ENCODE peak calls at places on chromosomes 12 and 14, in four cellular contexts. One of them, this sample, is unnamed.

GRCh38 chr12:67766370-67766769 is 117.8 kb downstream of the DYRK2 start:
- DNase-seq in NT2/D1: no peak
- DNase-seq in MM.1S: no peak
- DNase-seq in Karpas-422: no peak
- DNase-seq in this sample: no peak

GRCh38 chr12:78290606-78291345 is 460.1 kb downstream of the NAV3 start:
- DNase-seq in Karpas-422: no peak
- DNase-seq in MM.1S: no peak
- DNase-seq in NT2/D1: no peak
- DNase-seq in this sample: peak; percentile 93

GRCh38 chr14:75340921-75341320 is 62.3 kb downstream of the FOS start:
- DNase-seq in MM.1S: no peak
- DNase-seq in NT2/D1: no peak
- DNase-seq in Karpas-422: peak; percentile 48
- DNase-seq in this sample: no peak

GRCh38 chr14:102659797-102660196 is 67.3 kb downstream of the RCOR1 start:
- DNase-seq in Karpas-422: no peak
- DNase-seq in MM.1S: no peak
- DNase-seq in NT2/D1: no peak
- DNase-seq in this sample: peak; percentile 36

GRCh38 chr14:22824711-22825359 is 4.9 kb upstream of the MRPL52 start:
- DNase-seq in Karpas-422: no peak
- DNase-seq in MM.1S: peak; percentile 31
- DNase-seq in NT2/D1: no peak
- DNase-seq in this sample: peak; percentile 71

GRCh38 chr14:53327716-53328115 is 174.6 kb upstream of the DDHD1 start:
- DNase-seq in Karpas-422: no peak
- DNase-seq in NT2/D1: no peak
- DNase-seq in MM.1S: no peak
- DNase-seq in this sample: peak; percentile 39

GRCh38 chr14:60003991-60004390 is 84.0 kb downstream of the LRRC9 start:
- DNase-seq in Karpas-422: no peak
- DNase-seq in MM.1S: no peak
- DNase-seq in NT2/D1: no peak
- DNase-seq in this sample: no peak

GRCh38 chr14:32109676-32110075 is 32.6 kb downstream of the ARHGAP5 start:
- DNase-seq in MM.1S: no peak
- DNase-seq in Karpas-422: no peak
- DNase-seq in NT2/D1: no peak
- DNase-seq in this sample: peak; percentile 73

GRCh38 chr12:65656904-65657351 is 167.4 kb upstream of the HMGA2 start:
- DNase-seq in NT2/D1: no peak
- DNase-seq in Karpas-422: no peak
- DNase-seq in MM.1S: no peak
- DNase-seq in this sample: peak; percentile 76

GRCh38 chr12:20601668-20602280 is 93.4 kb upstream of the SLCO1C1 start:
- DNase-seq in NT2/D1: peak; percentile 46
- DNase-seq in MM.1S: peak; percentile 40
- DNase-seq in Karpas-422: peak; percentile 48
- DNase-seq in this sample: peak; percentile 83

GRCh38 chr14:65333926-65334687 is 78.4 kb upstream of the FUT8 start:
- DNase-seq in Karpas-422: no peak
- DNase-seq in NT2/D1: peak; percentile 18
- DNase-seq in MM.1S: peak; percentile 44
- DNase-seq in this sample: peak; percentile 93

GRCh38 chr12:58888131-58888783 is 32.0 kb downstream of the LRIG3 start:
- DNase-seq in Karpas-422: no peak
- DNase-seq in MM.1S: no peak
- DNase-seq in NT2/D1: no peak
- DNase-seq in this sample: peak; percentile 71

GRCh38 chr12:94795520-94795919 is 145.2 kb upstream of the TMCC3 start:
- DNase-seq in Karpas-422: no peak
- DNase-seq in MM.1S: no peak
- DNase-seq in NT2/D1: peak; percentile 71
- DNase-seq in this sample: peak; percentile 77

GRCh38 chr12:38850463-38850862 is 54.9 kb downstream of the CPNE8 start:
- DNase-seq in MM.1S: no peak
- DNase-seq in NT2/D1: no peak
- DNase-seq in Karpas-422: no peak
- DNase-seq in this sample: no peak

GRCh38 chr14:67820428-67820881 is 876 bp downstream of the RAD51B start:
- DNase-seq in MM.1S: no peak
- DNase-seq in NT2/D1: no peak
- DNase-seq in Karpas-422: peak; percentile 75
- DNase-seq in this sample: no peak

GRCh38 chr12:105507311-105508035 is 177.0 kb downstream of the C12orf75 start:
- DNase-seq in MM.1S: no peak
- DNase-seq in NT2/D1: no peak
- DNase-seq in Karpas-422: no peak
- DNase-seq in this sample: no peak

GRCh38 chr12:46221255-46222128 is 47.4 kb downstream of the SLC38A1 start:
- DNase-seq in MM.1S: no peak
- DNase-seq in Karpas-422: no peak
- DNase-seq in NT2/D1: no peak
- DNase-seq in this sample: peak; percentile 23

GRCh38 chr12:124543591-124544310 is 23.7 kb downstream of the NCOR2 start:
- DNase-seq in NT2/D1: no peak
- DNase-seq in Karpas-422: peak; percentile 59
- DNase-seq in MM.1S: no peak
- DNase-seq in this sample: no peak

GRCh38 chr14:105023144-105023543 is 2.3 kb upstream of the CDCA4 start:
- DNase-seq in Karpas-422: no peak
- DNase-seq in MM.1S: no peak
- DNase-seq in NT2/D1: no peak
- DNase-seq in this sample: no peak

GRCh38 chr12:54277823-54278276 is 2.1 kb downstream of the CBX5 start:
- DNase-seq in NT2/D1: no peak
- DNase-seq in Karpas-422: no peak
- DNase-seq in MM.1S: no peak
- DNase-seq in this sample: peak; percentile 55

GRCh38 chr12:55717397-55718007 is 1.7 kb downstream of the BLOC1S1 start:
- DNase-seq in MM.1S: no peak
- DNase-seq in NT2/D1: no peak
- DNase-seq in Karpas-422: no peak
- DNase-seq in this sample: no peak

GRCh38 chr12:107759410-107759809 is 1.5 kb downstream of the PRDM4 start:
- DNase-seq in MM.1S: peak; percentile 74
- DNase-seq in Karpas-422: peak; percentile 63
- DNase-seq in NT2/D1: no peak
- DNase-seq in this sample: peak; percentile 65

GRCh38 chr12:51326762-51327439 is 2.9 kb upstream of the BIN2 start:
- DNase-seq in Karpas-422: peak; percentile 66
- DNase-seq in NT2/D1: no peak
- DNase-seq in MM.1S: peak; percentile 81
- DNase-seq in this sample: peak; percentile 69

GRCh38 chr12:131917139-131917710 is 11.9 kb upstream of the PUS1 start:
- DNase-seq in NT2/D1: no peak
- DNase-seq in MM.1S: no peak
- DNase-seq in Karpas-422: no peak
- DNase-seq in this sample: no peak

GRCh38 chr12:106629797-106630669 is 47.2 kb downstream of the RFX4 start:
- DNase-seq in MM.1S: no peak
- DNase-seq in Karpas-422: no peak
- DNase-seq in NT2/D1: no peak
- DNase-seq in this sample: no peak

GRCh38 chr12:101501410-101502045 is 26.4 kb downstream of the SPIC start:
- DNase-seq in Karpas-422: no peak
- DNase-seq in NT2/D1: no peak
- DNase-seq in MM.1S: no peak
- DNase-seq in this sample: peak; percentile 64

GRCh38 chr14:76330411-76331327 is 45.3 kb upstream of the ESRRB start:
- DNase-seq in MM.1S: no peak
- DNase-seq in Karpas-422: no peak
- DNase-seq in NT2/D1: no peak
- DNase-seq in this sample: no peak

GRCh38 chr14:99968931-99969330 is 96.3 kb upstream of the EVL start:
- DNase-seq in MM.1S: no peak
- DNase-seq in NT2/D1: no peak
- DNase-seq in Karpas-422: no peak
- DNase-seq in this sample: peak; percentile 40

GRCh38 chr14:54342806-54343205 is 54.0 kb upstream of the CDKN3 start:
- DNase-seq in Karpas-422: no peak
- DNase-seq in NT2/D1: no peak
- DNase-seq in MM.1S: no peak
- DNase-seq in this sample: no peak

GRCh38 chr14:51929156-51929555 is 60.2 kb upstream of the RTRAF start:
- DNase-seq in MM.1S: no peak
- DNase-seq in NT2/D1: no peak
- DNase-seq in Karpas-422: no peak
- DNase-seq in this sample: peak; percentile 9

GRCh38 chr12:105670664-105671063 is 340.2 kb downstream of the C12orf75 start:
- DNase-seq in NT2/D1: no peak
- DNase-seq in MM.1S: no peak
- DNase-seq in Karpas-422: no peak
- DNase-seq in this sample: peak; percentile 15

GRCh38 chr12:51953925-51954324 is 2.4 kb downstream of the ACVR1B start:
- DNase-seq in Karpas-422: no peak
- DNase-seq in MM.1S: no peak
- DNase-seq in NT2/D1: no peak
- DNase-seq in this sample: no peak

GRCh38 chr12:106764738-106765137 is 9.7 kb upstream of the RIC8B start:
- DNase-seq in Karpas-422: no peak
- DNase-seq in MM.1S: no peak
- DNase-seq in NT2/D1: no peak
- DNase-seq in this sample: peak; percentile 15

GRCh38 chr14:55105991-55106390 is 23.1 kb upstream of the LGALS3 start:
- DNase-seq in Karpas-422: no peak
- DNase-seq in MM.1S: no peak
- DNase-seq in NT2/D1: no peak
- DNase-seq in this sample: no peak

GRCh38 chr12:103596981-103597380 is 9.9 kb downstream of the STAB2 start:
- DNase-seq in MM.1S: no peak
- DNase-seq in NT2/D1: no peak
- DNase-seq in Karpas-422: no peak
- DNase-seq in this sample: no peak

GRCh38 chr12:128861226-128862016 is 8.1 kb downstream of the GLT1D1 start:
- DNase-seq in NT2/D1: no peak
- DNase-seq in MM.1S: no peak
- DNase-seq in Karpas-422: no peak
- DNase-seq in this sample: no peak
- H3K9ac ChIP-seq in NT2/D1: no peak overlapping the region
- H3K9ac ChIP-seq in MM.1S: no peak overlapping the region
- H3K9ac ChIP-seq in Karpas-422: no peak overlapping the region
- H3K9ac ChIP-seq in this sample: no peak overlapping the region

GRCh38 chr12:27667540-27667939 is 28.7 kb upstream of the REP15 start:
- DNase-seq in Karpas-422: no peak
- DNase-seq in NT2/D1: no peak
- DNase-seq in MM.1S: peak; percentile 97
- DNase-seq in this sample: peak; percentile 23

GRCh38 chr12:27671865-27672264 is 24.4 kb upstream of the REP15 start:
- DNase-seq in NT2/D1: no peak
- DNase-seq in MM.1S: no peak
- DNase-seq in Karpas-422: no peak
- DNase-seq in this sample: no peak

GRCh38 chr12:27673285-27673684 is 23.0 kb upstream of the REP15 start:
- DNase-seq in Karpas-422: no peak
- DNase-seq in NT2/D1: no peak
- DNase-seq in MM.1S: no peak
- DNase-seq in this sample: peak; percentile 2

GRCh38 chr12:27674989-27675388 is 21.3 kb upstream of the REP15 start:
- DNase-seq in Karpas-422: no peak
- DNase-seq in NT2/D1: no peak
- DNase-seq in MM.1S: no peak
- DNase-seq in this sample: no peak

DNA sequence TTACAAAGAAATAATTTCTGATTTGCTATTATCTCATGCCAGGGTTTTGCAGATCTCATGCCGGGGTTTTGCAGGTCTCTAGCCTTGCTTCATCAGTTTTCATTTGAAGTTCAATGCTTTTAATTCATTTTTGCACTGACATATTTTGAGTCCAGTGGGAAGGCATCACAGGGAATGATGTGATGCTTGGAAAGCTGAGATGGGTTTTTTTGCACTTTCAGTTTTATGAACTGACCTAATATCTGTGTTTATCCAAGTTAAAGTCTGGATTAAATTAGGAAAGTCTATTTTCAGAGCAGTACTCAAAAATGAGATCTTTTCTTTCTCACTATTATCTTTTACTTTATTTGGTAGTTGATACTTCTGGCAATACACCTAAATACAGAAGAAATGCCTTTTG is 23.6 kb upstream of the REP15 start:
- DNase-seq in MM.1S: no peak
- DNase-seq in Karpas-422: no peak
- DNase-seq in NT2/D1: no peak
- DNase-seq in this sample: peak; percentile 7
- H3K9ac ChIP-seq in MM.1S: no peak overlapping the region
- H3K9ac ChIP-seq in Karpas-422: no peak overlapping the region
- H3K9ac ChIP-seq in NT2/D1: no peak overlapping the region
- H3K9ac ChIP-seq in this sample: peak overlapping the region; percentile 58

GRCh38 chr12:92557422-92557724 is 145.4 kb upstream of the PLEKHG7 start:
- DNase-seq in Karpas-422: no peak
- DNase-seq in NT2/D1: no peak
- DNase-seq in MM.1S: no peak
- DNase-seq in this sample: no peak
- H3K9ac ChIP-seq in Karpas-422: no peak overlapping the region
- H3K9ac ChIP-seq in NT2/D1: no peak overlapping the region
- H3K9ac ChIP-seq in MM.1S: no peak overlapping the region
- H3K9ac ChIP-seq in this sample: no peak overlapping the region

GRCh38 chr14:81005540-81006228 is 50.3 kb downstream of the TSHR start:
- DNase-seq in Karpas-422: no peak
- DNase-seq in MM.1S: no peak
- DNase-seq in NT2/D1: no peak
- DNase-seq in this sample: no peak
- H3K9ac ChIP-seq in Karpas-422: no peak overlapping the region
- H3K9ac ChIP-seq in MM.1S: no peak overlapping the region
- H3K9ac ChIP-seq in NT2/D1: no peak overlapping the region
- H3K9ac ChIP-seq in this sample: no peak overlapping the region

DNA sequence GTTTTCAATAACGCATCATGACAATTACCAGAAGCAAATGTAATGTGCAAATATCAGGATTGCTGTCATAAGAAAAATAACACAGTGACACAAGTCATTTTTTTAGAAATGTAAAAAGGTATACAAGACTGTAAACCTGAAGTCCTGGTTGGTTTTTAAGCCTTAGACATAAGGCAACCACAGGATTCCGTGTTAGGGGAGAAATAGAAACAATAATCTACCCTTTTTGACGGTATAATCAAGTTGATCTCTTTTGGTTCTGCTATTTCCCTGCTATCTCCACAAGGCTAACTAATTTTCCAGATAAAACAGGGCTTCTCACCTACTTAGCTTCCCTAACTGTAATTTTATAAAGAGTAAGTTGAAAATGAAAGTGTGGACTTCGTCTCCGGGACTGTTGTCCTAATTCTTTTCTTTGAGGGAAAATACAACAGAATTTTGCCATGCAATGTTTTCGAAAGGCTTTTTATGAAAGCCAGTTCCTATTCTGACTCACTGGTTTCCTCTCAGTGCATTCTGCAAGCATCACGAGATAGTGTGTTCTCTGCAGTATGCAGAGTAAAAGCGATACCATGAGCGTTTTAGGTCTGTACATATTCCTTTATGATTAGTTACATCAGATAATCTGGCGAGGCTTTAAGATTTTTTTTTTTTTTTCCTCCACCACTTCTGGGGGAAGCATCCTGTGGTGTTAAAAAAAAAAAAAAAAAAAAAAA is 10.6 kb downstream of the MYO1H start:
- DNase-seq in NT2/D1: no peak
- DNase-seq in MM.1S: peak; percentile 52
- DNase-seq in Karpas-422: no peak
- DNase-seq in this sample: peak; percentile 0
- H3K9ac ChIP-seq in NT2/D1: no peak overlapping the region
- H3K9ac ChIP-seq in MM.1S: no peak overlapping the region
- H3K9ac ChIP-seq in Karpas-422: peak overlapping the region; percentile 13
- H3K9ac ChIP-seq in this sample: no peak overlapping the region

GRCh38 chr14:96105089-96105920 is 66.1 kb downstream of the C14orf132 start:
- DNase-seq in MM.1S: no peak
- DNase-seq in Karpas-422: no peak
- DNase-seq in NT2/D1: no peak
- DNase-seq in this sample: no peak
- H3K9ac ChIP-seq in MM.1S: no peak overlapping the region
- H3K9ac ChIP-seq in Karpas-422: no peak overlapping the region
- H3K9ac ChIP-seq in NT2/D1: no peak overlapping the region
- H3K9ac ChIP-seq in this sample: no peak overlapping the region

This sample was measured in adipocyte.